ENCODE peak calls at places on chromosomes 16 and 17, in ten cellular contexts. J is AG10803; U is CD4-positive, alpha-beta T cell; O is adrenal gland; G is anterior cingulate cortex; R is ACHN; B is hypothalamus; M is Right ventricle myocardium superior; Y is activated naive CD8-positive, alpha-beta T cell treated with anti-CD3 and anti-CD28 coated beads for 36 hours; Q is endodermal cell. N is an unnamed sample.
A peak's percentile ranks its signal among the peaks of the same experiment; 100 is the strongest.

GRCh38 chr16:55779391-55780094 is 53.4 kb downstream of the CES1 start:
- DNase-seq in J (no peak), U (no peak), O (no peak), G (no peak), R (no peak), B (no peak), M (no peak), Y (no peak), Q (peak; percentile 56), N (no peak)

GRCh38 chr17:19716108-19717030 is at the start of gene SLC47A2:
- DNase-seq in J (no peak), U (no peak), O (no peak), G (no peak), R (peak; percentile 71), B (peak; percentile 14), M (peak; percentile 53), Y (no peak), Q (peak; percentile 66), N (no peak)

GRCh38 chr17:50684612-50685333 is 22.9 kb downstream of the ANKRD40 start:
- DNase-seq in J (no peak), U (no peak), O (peak; percentile 49), G (no peak), R (no peak), B (no peak), M (no peak), Y (no peak), Q (peak; percentile 79), N (no peak)

GRCh38 chr17:37833237-37833859 is 88.5 kb upstream of the HNF1B start:
- DNase-seq in J (no peak), U (no peak), O (peak; percentile 27), G (no peak), R (no peak), B (no peak), M (no peak), Y (peak; percentile 24), Q (peak; percentile 39), N (no peak)

GRCh38 chr17:57420674-57421392 is 164.5 kb downstream of the MSI2 start:
- DNase-seq in J (peak; percentile 54), U (no peak), O (no peak), G (no peak), R (no peak), B (no peak), M (no peak), Y (no peak), Q (no peak), N (peak; percentile 94)

GRCh38 chr17:5912927-5913565 is 157.1 kb upstream of the WSCD1 start:
- DNase-seq in J (no peak), U (no peak), O (no peak), G (no peak), R (no peak), B (peak; percentile 20), M (no peak), Y (no peak), Q (peak; percentile 32), N (no peak)

GRCh38 chr17:28328325-28328724 is 6.9 kb downstream of the IFT20 start:
- DNase-seq in J (no peak), U (no peak), O (no peak), G (no peak), R (no peak), B (no peak), M (no peak), Y (no peak), Q (peak; percentile 20), N (no peak)

GRCh38 chr17:50133028-50133768 is 3.2 kb upstream of the SAMD14 start:
- DNase-seq in J (peak; percentile 66), U (no peak), O (peak; percentile 87), G (no peak), R (peak; percentile 53), B (peak; percentile 20), M (no peak), Y (no peak), Q (peak; percentile 89), N (no peak)